ENCODE peak calls at places on chromosomes 6 and 20, in ten cellular contexts. I is NCI-H1092; A is H7; E is progenitor cell of endocrine pancreas; C is stimulated activated CD4-positive, alpha-beta T cell treated with anti-CD3 and anti-CD28 coated beads, Interleukin-15, amount 100 ng/mL, for 1 hour; F is EH; S is bronchial epithelial cell; H is NCI-H2081; T is H54; W is NCI-H345. Z is an unnamed sample.

GRCh38 chr20:63740070-63740500 is 509 bp downstream of the SLC2A4RG start:
- DNase-seq in W (peak; percentile 76), C (no peak), A (peak; percentile 97), F (peak; percentile 41), E (no peak), S (no peak), H (no peak), T (peak; percentile 76), I (peak; percentile 34), Z (no peak)

GRCh38 chr20:10433014-10433622 is 904 bp downstream of the MKKS start:
- DNase-seq in E (no peak), F (peak; percentile 13), I (no peak), H (peak; percentile 56), C (no peak), A (no peak), W (peak; percentile 39), S (no peak), T (no peak), Z (no peak)

GRCh38 chr6:131054392-131055250 is 8.4 kb downstream of the EPB41L2 start:
- DNase-seq in S (peak; percentile 44), I (no peak), T (no peak), H (no peak), E (no peak), C (no peak), A (no peak), W (no peak), F (no peak), Z (no peak)

GRCh38 chr6:75203721-75204120 is 2.1 kb downstream of the COL12A1 start:
- DNase-seq in W (no peak), F (peak; percentile 83), E (no peak), C (no peak), T (no peak), H (no peak), I (no peak), A (no peak), S (no peak), Z (no peak)

GRCh38 chr6:100886078-100886477 is 4.9 kb upstream of the ASCC3 start:
- DNase-seq in E (no peak), T (no peak), F (peak; percentile 83), W (no peak), I (no peak), A (peak; percentile 35), C (no peak), H (no peak), S (peak; percentile 4), Z (no peak)

GRCh38 chr20:32231847-32232246 is 24.2 kb downstream of the POFUT1 start:
- DNase-seq in C (no peak), F (peak; percentile 15), W (no peak), A (no peak), I (no peak), H (no peak), S (no peak), T (no peak), E (no peak), Z (no peak)

GRCh38 chr6:166348305-166348949 is 6.1 kb upstream of the SFT2D1 start:
- DNase-seq in F (no peak), T (no peak), C (no peak), W (no peak), H (no peak), I (no peak), A (no peak), S (no peak), E (no peak), Z (no peak)

GRCh38 chr6:116166369-116166768 is 40.4 kb upstream of the COL10A1 start:
- DNase-seq in S (no peak), C (no peak), F (no peak), A (no peak), W (no peak), E (no peak), T (no peak), I (no peak), H (no peak), Z (no peak)

GRCh38 chr6:23477576-23477975 is 648.4 kb upstream of the NRSN1 start:
- DNase-seq in A (no peak), T (no peak), H (no peak), W (no peak), F (no peak), I (no peak), C (no peak), E (no peak), S (no peak), Z (no peak)

GRCh38 chr6:15477746-15478145 is 185.1 kb downstream of the DTNBP1 start:
- DNase-seq in E (no peak), H (no peak), S (no peak), W (no peak), C (no peak), I (no peak), T (no peak), F (peak; percentile 46), A (no peak), Z (no peak)

GRCh38 chr6:151502499-151502898 is 8.7 kb downstream of the CCDC170 start:
- DNase-seq in A (no peak), F (peak; percentile 48), W (no peak), E (no peak), H (no peak), T (no peak), I (no peak), C (no peak), S (peak; percentile 80), Z (no peak)

GRCh38 chr6:102216232-102216631 is 822.7 kb downstream of the GRIK2 start:
- DNase-seq in S (no peak), I (no peak), F (no peak), E (no peak), A (no peak), C (no peak), T (no peak), W (no peak), H (no peak), Z (no peak)

GRCh38 chr6:144139817-144140216 is 10.5 kb upstream of the STX11 start:
- DNase-seq in T (no peak), S (no peak), C (no peak), A (no peak), F (no peak), H (no peak), E (no peak), W (no peak), I (no peak), Z (no peak)

GRCh38 chr6:11613858-11614257 is 76.3 kb downstream of the TMEM170B start:
- DNase-seq in I (no peak), W (no peak), H (no peak), T (peak; percentile 12), F (peak; percentile 97), E (no peak), C (no peak), S (peak; percentile 87), A (no peak), Z (no peak)

GRCh38 chr6:99605074-99605726 is 1.4 kb upstream of the PRDM13 start:
- DNase-seq in E (no peak), T (no peak), F (no peak), C (no peak), H (no peak), S (no peak), A (peak; percentile 67), W (no peak), I (no peak), Z (no peak)

GRCh38 chr6:30515967-30516753 is 26.9 kb downstream of the HLA-E start:
- DNase-seq in C (peak; percentile 80), H (peak; percentile 25), F (peak; percentile 90), A (peak; percentile 88), W (peak; percentile 26), T (peak; percentile 61), S (peak; percentile 98), I (no peak), E (peak; percentile 59), Z (peak; percentile 97)

GRCh38 chr20:37598101-37598530 is 70.4 kb upstream of the BLCAP start:
- DNase-seq in T (no peak), A (peak; percentile 80), C (no peak), W (no peak), S (no peak), I (peak; percentile 84), E (peak; percentile 60), H (peak; percentile 55), F (no peak), Z (no peak)

GRCh38 chr6:99187429-99187828 is 162.0 kb downstream of the FAXC start:
- DNase-seq in T (no peak), H (no peak), C (no peak), E (no peak), S (peak; percentile 77), F (peak; percentile 2), I (no peak), W (peak; percentile 43), A (no peak), Z (no peak)

GRCh38 chr20:35306931-35307517 is 14.8 kb upstream of the FAM83C start:
- DNase-seq in A (peak; percentile 83), E (peak; percentile 41), I (no peak), F (peak; percentile 82), S (peak; percentile 65), T (no peak), C (no peak), W (peak; percentile 41), H (peak; percentile 41), Z (no peak)

GRCh38 chr6:169722362-169723199 is 1.7 kb downstream of the PHF10 start:
- DNase-seq in C (no peak), S (peak; percentile 82), I (peak; percentile 17), E (no peak), F (peak; percentile 55), H (no peak), W (peak; percentile 32), T (peak; percentile 65), A (peak; percentile 62), Z (no peak)

GRCh38 chr6:11609324-11610071 is 71.9 kb downstream of the TMEM170B start:
- DNase-seq in S (peak; percentile 41), C (no peak), F (peak; percentile 99), A (no peak), H (no peak), W (no peak), E (no peak), T (peak; percentile 58), I (no peak), Z (no peak)

GRCh38 chr20:36835025-36835424 is 40.9 kb upstream of the TLDC2 start:
- DNase-seq in W (no peak), H (no peak), E (no peak), A (no peak), I (no peak), S (no peak), T (no peak), F (no peak), C (no peak), Z (no peak)

GRCh38 chr6:151004415-151005024 is 139.0 kb downstream of the MTHFD1L start:
- DNase-seq in H (peak; percentile 82), S (peak; percentile 98), C (no peak), A (no peak), T (no peak), I (peak; percentile 7), E (no peak), W (peak; percentile 55), F (peak; percentile 92), Z (no peak)

GRCh38 chr20:3702992-3703391 is 9.4 kb downstream of the SIGLEC1 start:
- DNase-seq in T (no peak), A (no peak), E (no peak), F (no peak), W (no peak), C (no peak), H (no peak), S (no peak), I (no peak), Z (no peak)

GRCh38 chr6:56318851-56319250 is 71.5 kb upstream of the COL21A1 start:
- DNase-seq in E (no peak), A (no peak), W (no peak), F (no peak), I (no peak), H (no peak), C (no peak), T (no peak), S (no peak), Z (no peak)

GRCh38 chr20:24443436-24443835 is 26.0 kb upstream of the SYNDIG1 start:
- DNase-seq in C (no peak), S (no peak), H (no peak), I (no peak), E (no peak), W (no peak), A (peak; percentile 74), T (no peak), F (no peak), Z (no peak)

GRCh38 chr6:46584586-46584985 is 68.0 kb downstream of the CYP39A1 start:
- DNase-seq in T (no peak), E (no peak), A (no peak), W (no peak), I (no peak), F (peak; percentile 1), H (no peak), C (no peak), S (peak; percentile 11), Z (no peak)

GRCh38 chr6:138266095-138266494 is 47.8 kb upstream of the PBOV1 start:
- DNase-seq in W (no peak), E (no peak), I (no peak), S (no peak), C (no peak), A (no peak), H (no peak), T (no peak), F (no peak), Z (no peak)